ENCODE peak calls at places on chromosomes 3 and 15, in four cellular contexts. L is IMR-90, M is H1, P is K562. U is an unnamed sample.

GRCh38 chr3:160210799-160211221 is 14.4 kb upstream of the C3orf80 start:
- DNase-seq in M (no peak), L (peak; percentile 73), P (peak; percentile 31), U (no peak)

GRCh38 chr15:41263891-41264351 is 32.9 kb downstream of the CHP1 start:
- DNase-seq in P (no peak), M (peak; percentile 27), L (peak; percentile 52), U (no peak)

GRCh38 chr3:167467848-167468611 is 5.8 kb downstream of the SERPINI2 start:
- DNase-seq in M (no peak), L (no peak), P (no peak), U (no peak)

GRCh38 chr3:172202797-172203196 is 163.4 kb downstream of the FNDC3B start:
- DNase-seq in P (no peak), M (no peak), L (no peak), U (no peak)

GRCh38 chr3:183897606-183898384 is 13.1 kb upstream of the PARL start:
- DNase-seq in M (no peak), P (no peak), L (no peak), U (no peak)

GRCh38 chr3:102195198-102195948 is 239.4 kb upstream of the ZPLD1 start:
- DNase-seq in M (no peak), L (no peak), P (no peak), U (no peak)

GRCh38 chr3:71062037-71062919 is 521.2 kb downstream of the FOXP1 start:
- DNase-seq in P (no peak), M (no peak), L (peak; percentile 51), U (no peak)

GRCh38 chr3:165768680-165769079 is 68.5 kb downstream of the BCHE start:
- DNase-seq in P (no peak), L (no peak), M (no peak), U (no peak)

GRCh38 chr3:124297062-124297980 is 305.4 kb upstream of the ROPN1 start:
- DNase-seq in P (no peak), M (no peak), L (no peak), U (no peak)

GRCh38 chr3:72520205-72520604 is 328.0 kb downstream of the SHQ1 start:
- DNase-seq in L (no peak), P (no peak), M (no peak), U (no peak)

GRCh38 chr3:24336101-24336500 is 158.5 kb downstream of the THRB start:
- DNase-seq in P (no peak), M (no peak), L (no peak), U (no peak)

GRCh38 chr3:195762249-195762585 is 41.4 kb downstream of the MUC20 start:
- DNase-seq in M (no peak), L (no peak), P (no peak), U (no peak)

GRCh38 chr15:64348455-64348854 is 7.5 kb downstream of the CSNK1G1 start:
- DNase-seq in M (no peak), L (peak; percentile 36), P (no peak), U (no peak)

GRCh38 chr3:107045791-107046190 is 331.4 kb upstream of the CCDC54 start:
- DNase-seq in P (no peak), L (no peak), M (no peak), U (no peak)

GRCh38 chr3:58688563-58688962 is 22.0 kb upstream of the FAM3D start:
- DNase-seq in L (no peak), M (no peak), P (no peak), U (no peak)

GRCh38 chr3:179166561-179167201 is 18.5 kb downstream of the PIK3CA start:
- DNase-seq in L (no peak), P (no peak), M (no peak), U (no peak)

GRCh38 chr3:27165348-27165747 is 203.8 kb downstream of the NEK10 start:
- DNase-seq in P (no peak), M (no peak), L (peak; percentile 42), U (no peak)

GRCh38 chr3:146162561-146162960 is 1.6 kb upstream of the PLOD2 start:
- DNase-seq in L (no peak), P (no peak), M (no peak), U (no peak)

GRCh38 chr3:146163584-146163983 is 2.6 kb upstream of the PLOD2 start:
- DNase-seq in P (no peak), L (peak; percentile 94), M (no peak), U (no peak)

GRCh38 chr3:146160233-146160963 is 586 bp downstream of the PLOD2 start:
- DNase-seq in M (peak; percentile 61), P (peak; percentile 18), L (peak; percentile 79), U (no peak)

GRCh38 chr3:146160964-146161724 is at the start of gene PLOD2:
- DNase-seq in P (peak; percentile 11), L (peak; percentile 92), M (peak; percentile 36), U (no peak)

GRCh38 chr3:146161725-146162047 is 702 bp upstream of the PLOD2 start:
- DNase-seq in L (peak; percentile 63), M (no peak), P (no peak), U (no peak)
- TF ChIP-seq USF2 in L (no peak), M (no peak), P (no peak), U (no peak)

GRCh38 chr15:96703087-96703486 is 372.6 kb downstream of the NR2F2 start:
- DNase-seq in L (no peak), P (no peak), M (no peak), U (no peak)
- H3K27me3 ChIP-seq in L (no peaks in the 10 kb centered on the region), P (no peaks in the 10 kb centered on the region), M (no peaks in the 10 kb centered on the region), U (no peaks in the 10 kb centered on the region)

GRCh38 chr3:122794483-122794778 is 438 bp upstream of the SLC49A4 start:
- DNase-seq in L (peak; percentile 64), P (no peak), M (no peak), U (no peak)
- TF ChIP-seq USF2 in L (no peak), P (no peak), M (no peak), U (no peak)

GRCh38 chr15:26772588-26773484 is at the start of gene GABRB3:
- DNase-seq in M (no peak), L (no peak), P (no peak), U (no peak)

GRCh38 chr15:26771168-26771916 is 1.5 kb downstream of the GABRB3 start:
- DNase-seq in M (no peak), P (no peak), L (no peak), U (no peak)

GRCh38 chr15:26773917-26774316 is 1.1 kb upstream of the GABRB3 start:
- DNase-seq in L (no peak), P (no peak), M (no peak), U (no peak)

GRCh38 chr15:26773485-26773877 is 615 bp upstream of the GABRB3 start:
- DNase-seq in M (no peak), P (no peak), L (no peak), U (no peak)

DNA sequence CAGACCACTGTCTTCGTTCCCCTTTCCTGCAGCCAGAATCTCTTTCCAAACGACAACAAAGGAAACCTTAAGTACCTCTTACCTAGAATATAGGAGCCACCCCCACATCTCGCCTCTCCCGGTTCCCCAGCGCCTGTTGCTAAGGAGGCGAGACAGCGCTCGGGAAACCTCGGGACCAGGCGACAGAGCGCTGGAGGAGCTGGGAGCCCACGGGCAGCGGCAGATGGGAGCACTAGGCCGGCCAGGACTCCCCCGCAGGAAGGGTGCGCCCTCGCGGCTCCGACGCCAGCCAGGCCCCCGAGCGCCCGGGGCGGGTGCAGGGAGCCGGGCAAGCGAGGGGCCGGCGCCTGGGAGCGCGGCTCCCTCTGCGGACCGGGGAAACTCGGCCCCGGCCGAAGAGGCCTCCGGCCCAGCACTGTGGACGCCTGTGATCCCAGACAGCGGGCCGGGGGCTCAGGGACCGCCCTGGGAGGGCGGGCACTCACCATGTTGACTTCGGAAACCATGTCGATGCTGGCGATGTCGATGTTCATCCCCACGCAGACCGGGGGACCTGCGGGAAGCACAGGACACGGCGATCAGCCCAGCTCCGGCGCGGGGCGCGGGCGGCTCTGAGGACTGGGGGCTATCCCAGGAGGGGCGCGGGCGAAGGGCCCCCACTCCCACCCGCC is 814 bp downstream of the GABRB3 start:
- DNase-seq in M (no peak), P (no peak), L (no peak), U (no peak)
- H3K27me3 ChIP-seq in M (no peaks in the 10 kb centered on the region), P (no peaks in the 10 kb centered on the region), L (peaks cover 13% of the 10 kb centered on the region), U (no peaks in the 10 kb centered on the region)

GRCh38 chr3:9201278-9201677 is 48.2 kb downstream of the SRGAP3 start:
- DNase-seq in M (no peak), P (no peak), L (no peak), U (no peak)
- TF ChIP-seq USF2 in M (no peak), P (no peak), L (no peak), U (no peak)

GRCh38 chr15:37034835-37035234 is 65.5 kb downstream of the MEIS2 start:
- DNase-seq in M (no peak), L (no peak), P (no peak), U (no peak)
- H3K27me3 ChIP-seq in M (no peaks in the 10 kb centered on the region), L (no peaks in the 10 kb centered on the region), P (no peaks in the 10 kb centered on the region), U (no peaks in the 10 kb centered on the region)

DNA sequence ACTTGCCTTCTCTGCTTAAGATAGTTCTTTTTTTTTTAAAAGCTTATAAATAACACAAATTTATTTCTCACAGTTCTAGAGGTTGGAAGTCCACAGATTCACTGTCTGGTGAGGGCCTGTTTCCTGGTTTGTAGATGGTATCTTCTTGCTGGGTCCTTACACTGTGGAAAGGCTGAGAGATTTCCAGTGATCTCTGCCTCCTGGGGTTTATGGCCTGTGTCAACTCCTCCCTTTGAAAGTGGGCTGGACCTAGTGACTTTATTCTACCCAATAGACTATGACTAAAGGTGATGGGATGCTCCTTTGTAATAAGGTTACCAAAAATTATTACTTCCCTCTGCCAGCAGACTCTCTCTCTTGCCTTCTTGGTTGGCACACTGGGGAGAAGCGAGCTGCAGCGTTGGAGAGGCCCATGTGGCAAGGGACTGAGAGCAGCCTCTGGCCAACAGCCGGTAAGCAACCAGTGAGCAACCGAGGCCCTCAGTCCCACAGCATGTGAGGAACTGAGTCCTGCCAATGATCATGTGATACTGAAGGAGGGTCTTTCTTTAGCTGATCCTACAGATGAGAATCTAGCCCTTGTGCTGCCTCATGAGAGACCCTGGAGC is 14.0 kb upstream of the COPG1 start:
- DNase-seq in L (no peak), M (no peak), P (no peak), U (no peak)
- TF ChIP-seq USF2 in L (no peak), M (no peak), P (no peak), U (no peak)